ENCODE peak calls at places on chromosomes 5 and 9, in nine cellular contexts. One of them, this sample, is unnamed.

GRCh38 chr9:127950513-127951210 is 13.0 kb upstream of the DPM2 start:
- DNase-seq in stimulated activated CD4-positive, alpha-beta T cell treated with anti-CD3 and anti-CD28 coated beads, TNF-alpha, amount 100 ng/mL, for 1 hour: no peak
- DNase-seq in SK-N-SH: no peak
- DNase-seq in activated effector memory CD4-positive, alpha-beta T cell treated with anti-CD3 and anti-CD28 coated beads, Interleukin-2, amount 50 U/mL, for 16 hours: no peak
- DNase-seq in CD4-positive, alpha-beta T cell: no peak
- DNase-seq in GM20000: no peak
- DNase-seq in NCI-H524: no peak
- DNase-seq in GM13977: no peak
- DNase-seq in HEK293T: no peak
- DNase-seq in this sample: peak; percentile 22

GRCh38 chr5:32420506-32420905 is 24.0 kb downstream of the ZFR start:
- DNase-seq in SK-N-SH: peak; percentile 28
- DNase-seq in CD4-positive, alpha-beta T cell: no peak
- DNase-seq in GM13977: no peak
- DNase-seq in activated effector memory CD4-positive, alpha-beta T cell treated with anti-CD3 and anti-CD28 coated beads, Interleukin-2, amount 50 U/mL, for 16 hours: no peak
- DNase-seq in stimulated activated CD4-positive, alpha-beta T cell treated with anti-CD3 and anti-CD28 coated beads, TNF-alpha, amount 100 ng/mL, for 1 hour: no peak
- DNase-seq in HEK293T: no peak
- DNase-seq in NCI-H524: peak; percentile 19
- DNase-seq in GM20000: no peak
- DNase-seq in this sample: no peak

GRCh38 chr5:14745753-14746152 is 81.2 kb downstream of the OTULIN start:
- DNase-seq in GM13977: no peak
- DNase-seq in NCI-H524: no peak
- DNase-seq in HEK293T: no peak
- DNase-seq in stimulated activated CD4-positive, alpha-beta T cell treated with anti-CD3 and anti-CD28 coated beads, TNF-alpha, amount 100 ng/mL, for 1 hour: no peak
- DNase-seq in CD4-positive, alpha-beta T cell: no peak
- DNase-seq in GM20000: no peak
- DNase-seq in activated effector memory CD4-positive, alpha-beta T cell treated with anti-CD3 and anti-CD28 coated beads, Interleukin-2, amount 50 U/mL, for 16 hours: no peak
- DNase-seq in SK-N-SH: no peak
- DNase-seq in this sample: no peak

GRCh38 chr5:92378961-92379611 is 996.0 kb upstream of the ARRDC3 start:
- DNase-seq in SK-N-SH: no peak
- DNase-seq in HEK293T: no peak
- DNase-seq in stimulated activated CD4-positive, alpha-beta T cell treated with anti-CD3 and anti-CD28 coated beads, TNF-alpha, amount 100 ng/mL, for 1 hour: no peak
- DNase-seq in NCI-H524: no peak
- DNase-seq in GM20000: no peak
- DNase-seq in GM13977: no peak
- DNase-seq in activated effector memory CD4-positive, alpha-beta T cell treated with anti-CD3 and anti-CD28 coated beads, Interleukin-2, amount 50 U/mL, for 16 hours: no peak
- DNase-seq in CD4-positive, alpha-beta T cell: no peak
- DNase-seq in this sample: no peak

GRCh38 chr5:32254987-32255900 is 57.5 kb downstream of the MTMR12 start:
- DNase-seq in GM20000: no peak
- DNase-seq in HEK293T: no peak
- DNase-seq in stimulated activated CD4-positive, alpha-beta T cell treated with anti-CD3 and anti-CD28 coated beads, TNF-alpha, amount 100 ng/mL, for 1 hour: no peak
- DNase-seq in NCI-H524: peak; percentile 71
- DNase-seq in SK-N-SH: no peak
- DNase-seq in activated effector memory CD4-positive, alpha-beta T cell treated with anti-CD3 and anti-CD28 coated beads, Interleukin-2, amount 50 U/mL, for 16 hours: no peak
- DNase-seq in CD4-positive, alpha-beta T cell: no peak
- DNase-seq in GM13977: no peak
- DNase-seq in this sample: no peak

GRCh38 chr9:78278177-78278777 is 18.6 kb upstream of the PSAT1 start:
- DNase-seq in HEK293T: no peak
- DNase-seq in SK-N-SH: no peak
- DNase-seq in activated effector memory CD4-positive, alpha-beta T cell treated with anti-CD3 and anti-CD28 coated beads, Interleukin-2, amount 50 U/mL, for 16 hours: no peak
- DNase-seq in GM13977: no peak
- DNase-seq in GM20000: no peak
- DNase-seq in CD4-positive, alpha-beta T cell: no peak
- DNase-seq in stimulated activated CD4-positive, alpha-beta T cell treated with anti-CD3 and anti-CD28 coated beads, TNF-alpha, amount 100 ng/mL, for 1 hour: no peak
- DNase-seq in NCI-H524: no peak
- DNase-seq in this sample: no peak

GRCh38 chr5:68709229-68709628 is 384.6 kb upstream of the SLC30A5 start:
- DNase-seq in NCI-H524: peak; percentile 64
- DNase-seq in GM20000: no peak
- DNase-seq in CD4-positive, alpha-beta T cell: no peak
- DNase-seq in HEK293T: no peak
- DNase-seq in stimulated activated CD4-positive, alpha-beta T cell treated with anti-CD3 and anti-CD28 coated beads, TNF-alpha, amount 100 ng/mL, for 1 hour: no peak
- DNase-seq in activated effector memory CD4-positive, alpha-beta T cell treated with anti-CD3 and anti-CD28 coated beads, Interleukin-2, amount 50 U/mL, for 16 hours: no peak
- DNase-seq in GM13977: no peak
- DNase-seq in SK-N-SH: no peak
- DNase-seq in this sample: no peak

GRCh38 chr5:149740866-149741459 is 10.9 kb downstream of the PPARGC1B start:
- DNase-seq in CD4-positive, alpha-beta T cell: no peak
- DNase-seq in SK-N-SH: no peak
- DNase-seq in GM20000: no peak
- DNase-seq in activated effector memory CD4-positive, alpha-beta T cell treated with anti-CD3 and anti-CD28 coated beads, Interleukin-2, amount 50 U/mL, for 16 hours: no peak
- DNase-seq in stimulated activated CD4-positive, alpha-beta T cell treated with anti-CD3 and anti-CD28 coated beads, TNF-alpha, amount 100 ng/mL, for 1 hour: no peak
- DNase-seq in HEK293T: no peak
- DNase-seq in NCI-H524: no peak
- DNase-seq in GM13977: no peak
- DNase-seq in this sample: peak; percentile 9

GRCh38 chr9:21233258-21233657 is 5.2 kb upstream of the IFNA17 start:
- DNase-seq in stimulated activated CD4-positive, alpha-beta T cell treated with anti-CD3 and anti-CD28 coated beads, TNF-alpha, amount 100 ng/mL, for 1 hour: no peak
- DNase-seq in activated effector memory CD4-positive, alpha-beta T cell treated with anti-CD3 and anti-CD28 coated beads, Interleukin-2, amount 50 U/mL, for 16 hours: no peak
- DNase-seq in GM13977: no peak
- DNase-seq in NCI-H524: no peak
- DNase-seq in CD4-positive, alpha-beta T cell: no peak
- DNase-seq in HEK293T: no peak
- DNase-seq in GM20000: no peak
- DNase-seq in SK-N-SH: no peak
- DNase-seq in this sample: no peak

GRCh38 chr5:62538017-62538942 is 40.3 kb upstream of the LRRC70 start:
- DNase-seq in activated effector memory CD4-positive, alpha-beta T cell treated with anti-CD3 and anti-CD28 coated beads, Interleukin-2, amount 50 U/mL, for 16 hours: no peak
- DNase-seq in HEK293T: no peak
- DNase-seq in NCI-H524: no peak
- DNase-seq in SK-N-SH: no peak
- DNase-seq in GM20000: no peak
- DNase-seq in stimulated activated CD4-positive, alpha-beta T cell treated with anti-CD3 and anti-CD28 coated beads, TNF-alpha, amount 100 ng/mL, for 1 hour: no peak
- DNase-seq in GM13977: no peak
- DNase-seq in CD4-positive, alpha-beta T cell: no peak
- DNase-seq in this sample: no peak

GRCh38 chr5:141963706-141964105 is 5.2 kb upstream of the RNF14 start:
- DNase-seq in NCI-H524: no peak
- DNase-seq in CD4-positive, alpha-beta T cell: no peak
- DNase-seq in HEK293T: no peak
- DNase-seq in SK-N-SH: no peak
- DNase-seq in GM13977: no peak
- DNase-seq in stimulated activated CD4-positive, alpha-beta T cell treated with anti-CD3 and anti-CD28 coated beads, TNF-alpha, amount 100 ng/mL, for 1 hour: no peak
- DNase-seq in activated effector memory CD4-positive, alpha-beta T cell treated with anti-CD3 and anti-CD28 coated beads, Interleukin-2, amount 50 U/mL, for 16 hours: no peak
- DNase-seq in GM20000: no peak
- DNase-seq in this sample: no peak

GRCh38 chr5:160480652-160481051 is 59.0 kb downstream of the PTTG1 start:
- DNase-seq in NCI-H524: no peak
- DNase-seq in SK-N-SH: no peak
- DNase-seq in CD4-positive, alpha-beta T cell: no peak
- DNase-seq in HEK293T: no peak
- DNase-seq in GM20000: no peak
- DNase-seq in activated effector memory CD4-positive, alpha-beta T cell treated with anti-CD3 and anti-CD28 coated beads, Interleukin-2, amount 50 U/mL, for 16 hours: no peak
- DNase-seq in GM13977: no peak
- DNase-seq in stimulated activated CD4-positive, alpha-beta T cell treated with anti-CD3 and anti-CD28 coated beads, TNF-alpha, amount 100 ng/mL, for 1 hour: no peak
- DNase-seq in this sample: no peak

GRCh38 chr5:153660919-153661318 is 170.4 kb downstream of the GRIA1 start:
- DNase-seq in GM13977: no peak
- DNase-seq in HEK293T: peak; percentile 9
- DNase-seq in activated effector memory CD4-positive, alpha-beta T cell treated with anti-CD3 and anti-CD28 coated beads, Interleukin-2, amount 50 U/mL, for 16 hours: no peak
- DNase-seq in NCI-H524: peak; percentile 49
- DNase-seq in GM20000: no peak
- DNase-seq in SK-N-SH: no peak
- DNase-seq in CD4-positive, alpha-beta T cell: no peak
- DNase-seq in stimulated activated CD4-positive, alpha-beta T cell treated with anti-CD3 and anti-CD28 coated beads, TNF-alpha, amount 100 ng/mL, for 1 hour: no peak
- DNase-seq in this sample: no peak

GRCh38 chr5:74243634-74244033 is 396.9 kb downstream of the ENC1 start:
- DNase-seq in activated effector memory CD4-positive, alpha-beta T cell treated with anti-CD3 and anti-CD28 coated beads, Interleukin-2, amount 50 U/mL, for 16 hours: no peak
- DNase-seq in NCI-H524: peak; percentile 32
- DNase-seq in CD4-positive, alpha-beta T cell: no peak
- DNase-seq in stimulated activated CD4-positive, alpha-beta T cell treated with anti-CD3 and anti-CD28 coated beads, TNF-alpha, amount 100 ng/mL, for 1 hour: no peak
- DNase-seq in GM13977: no peak
- DNase-seq in GM20000: no peak
- DNase-seq in HEK293T: no peak
- DNase-seq in SK-N-SH: no peak
- DNase-seq in this sample: peak; percentile 12

GRCh38 chr5:57698785-57699184 is 216.2 kb upstream of the ACTBL2 start:
- DNase-seq in CD4-positive, alpha-beta T cell: no peak
- DNase-seq in HEK293T: no peak
- DNase-seq in GM20000: no peak
- DNase-seq in SK-N-SH: no peak
- DNase-seq in GM13977: no peak
- DNase-seq in stimulated activated CD4-positive, alpha-beta T cell treated with anti-CD3 and anti-CD28 coated beads, TNF-alpha, amount 100 ng/mL, for 1 hour: no peak
- DNase-seq in activated effector memory CD4-positive, alpha-beta T cell treated with anti-CD3 and anti-CD28 coated beads, Interleukin-2, amount 50 U/mL, for 16 hours: no peak
- DNase-seq in NCI-H524: peak; percentile 69
- DNase-seq in this sample: no peak

GRCh38 chr9:135288054-135288453 is 191.5 kb upstream of the PPP1R26 start:
- DNase-seq in GM13977: no peak
- DNase-seq in HEK293T: no peak
- DNase-seq in SK-N-SH: no peak
- DNase-seq in CD4-positive, alpha-beta T cell: no peak
- DNase-seq in activated effector memory CD4-positive, alpha-beta T cell treated with anti-CD3 and anti-CD28 coated beads, Interleukin-2, amount 50 U/mL, for 16 hours: no peak
- DNase-seq in NCI-H524: no peak
- DNase-seq in stimulated activated CD4-positive, alpha-beta T cell treated with anti-CD3 and anti-CD28 coated beads, TNF-alpha, amount 100 ng/mL, for 1 hour: no peak
- DNase-seq in GM20000: no peak
- DNase-seq in this sample: no peak

GRCh38 chr9:22098636-22099332 is 89.7 kb upstream of the CDKN2B start:
- DNase-seq in stimulated activated CD4-positive, alpha-beta T cell treated with anti-CD3 and anti-CD28 coated beads, TNF-alpha, amount 100 ng/mL, for 1 hour: no peak
- DNase-seq in GM20000: no peak
- DNase-seq in SK-N-SH: no peak
- DNase-seq in NCI-H524: no peak
- DNase-seq in CD4-positive, alpha-beta T cell: no peak
- DNase-seq in GM13977: no peak
- DNase-seq in HEK293T: no peak
- DNase-seq in activated effector memory CD4-positive, alpha-beta T cell treated with anti-CD3 and anti-CD28 coated beads, Interleukin-2, amount 50 U/mL, for 16 hours: no peak
- DNase-seq in this sample: no peak

GRCh38 chr9:21873540-21874221 is 71.2 kb downstream of the MTAP start:
- DNase-seq in SK-N-SH: no peak
- DNase-seq in activated effector memory CD4-positive, alpha-beta T cell treated with anti-CD3 and anti-CD28 coated beads, Interleukin-2, amount 50 U/mL, for 16 hours: no peak
- DNase-seq in stimulated activated CD4-positive, alpha-beta T cell treated with anti-CD3 and anti-CD28 coated beads, TNF-alpha, amount 100 ng/mL, for 1 hour: no peak
- DNase-seq in GM13977: no peak
- DNase-seq in NCI-H524: no peak
- DNase-seq in HEK293T: no peak
- DNase-seq in CD4-positive, alpha-beta T cell: no peak
- DNase-seq in GM20000: no peak
- DNase-seq in this sample: no peak

GRCh38 chr5:16742938-16743337 is 126.1 kb upstream of the RETREG1 start:
- DNase-seq in activated effector memory CD4-positive, alpha-beta T cell treated with anti-CD3 and anti-CD28 coated beads, Interleukin-2, amount 50 U/mL, for 16 hours: no peak
- DNase-seq in HEK293T: no peak
- DNase-seq in stimulated activated CD4-positive, alpha-beta T cell treated with anti-CD3 and anti-CD28 coated beads, TNF-alpha, amount 100 ng/mL, for 1 hour: no peak
- DNase-seq in CD4-positive, alpha-beta T cell: no peak
- DNase-seq in SK-N-SH: no peak
- DNase-seq in NCI-H524: no peak
- DNase-seq in GM20000: no peak
- DNase-seq in GM13977: no peak
- DNase-seq in this sample: no peak

GRCh38 chr5:143074414-143074996 is 304.3 kb downstream of the ARHGAP26 start:
- DNase-seq in GM13977: no peak
- DNase-seq in GM20000: no peak
- DNase-seq in stimulated activated CD4-positive, alpha-beta T cell treated with anti-CD3 and anti-CD28 coated beads, TNF-alpha, amount 100 ng/mL, for 1 hour: no peak
- DNase-seq in CD4-positive, alpha-beta T cell: no peak
- DNase-seq in NCI-H524: peak; percentile 19
- DNase-seq in SK-N-SH: no peak
- DNase-seq in activated effector memory CD4-positive, alpha-beta T cell treated with anti-CD3 and anti-CD28 coated beads, Interleukin-2, amount 50 U/mL, for 16 hours: no peak
- DNase-seq in HEK293T: no peak
- DNase-seq in this sample: peak; percentile 3

GRCh38 chr9:122835313-122835731 is 6.9 kb upstream of the PDCL start:
- DNase-seq in GM13977: peak; percentile 27
- DNase-seq in CD4-positive, alpha-beta T cell: no peak
- DNase-seq in NCI-H524: peak; percentile 35
- DNase-seq in stimulated activated CD4-positive, alpha-beta T cell treated with anti-CD3 and anti-CD28 coated beads, TNF-alpha, amount 100 ng/mL, for 1 hour: no peak
- DNase-seq in SK-N-SH: peak; percentile 51
- DNase-seq in activated effector memory CD4-positive, alpha-beta T cell treated with anti-CD3 and anti-CD28 coated beads, Interleukin-2, amount 50 U/mL, for 16 hours: peak; percentile 66
- DNase-seq in HEK293T: no peak
- DNase-seq in GM20000: peak; percentile 43
- DNase-seq in this sample: no peak

GRCh38 chr5:153523831-153524230 is 33.4 kb downstream of the GRIA1 start:
- DNase-seq in HEK293T: no peak
- DNase-seq in activated effector memory CD4-positive, alpha-beta T cell treated with anti-CD3 and anti-CD28 coated beads, Interleukin-2, amount 50 U/mL, for 16 hours: no peak
- DNase-seq in stimulated activated CD4-positive, alpha-beta T cell treated with anti-CD3 and anti-CD28 coated beads, TNF-alpha, amount 100 ng/mL, for 1 hour: no peak
- DNase-seq in CD4-positive, alpha-beta T cell: no peak
- DNase-seq in SK-N-SH: no peak
- DNase-seq in NCI-H524: no peak
- DNase-seq in GM20000: no peak
- DNase-seq in GM13977: no peak
- DNase-seq in this sample: no peak

GRCh38 chr9:85741875-85742629 is at the start of gene AGTPBP1:
- DNase-seq in GM20000: peak; percentile 97
- DNase-seq in NCI-H524: peak; percentile 81
- DNase-seq in GM13977: peak; percentile 97
- DNase-seq in activated effector memory CD4-positive, alpha-beta T cell treated with anti-CD3 and anti-CD28 coated beads, Interleukin-2, amount 50 U/mL, for 16 hours: peak; percentile 99
- DNase-seq in HEK293T: peak; percentile 93
- DNase-seq in stimulated activated CD4-positive, alpha-beta T cell treated with anti-CD3 and anti-CD28 coated beads, TNF-alpha, amount 100 ng/mL, for 1 hour: peak; percentile 92
- DNase-seq in SK-N-SH: peak; percentile 96
- DNase-seq in CD4-positive, alpha-beta T cell: peak; percentile 95
- DNase-seq in this sample: peak; percentile 68

GRCh38 chr9:124559871-124560270 is 52.7 kb upstream of the NR5A1 start:
- DNase-seq in activated effector memory CD4-positive, alpha-beta T cell treated with anti-CD3 and anti-CD28 coated beads, Interleukin-2, amount 50 U/mL, for 16 hours: no peak
- DNase-seq in HEK293T: no peak
- DNase-seq in GM20000: no peak
- DNase-seq in SK-N-SH: no peak
- DNase-seq in NCI-H524: no peak
- DNase-seq in GM13977: no peak
- DNase-seq in stimulated activated CD4-positive, alpha-beta T cell treated with anti-CD3 and anti-CD28 coated beads, TNF-alpha, amount 100 ng/mL, for 1 hour: no peak
- DNase-seq in CD4-positive, alpha-beta T cell: no peak
- DNase-seq in this sample: no peak

GRCh38 chr5:178353461-178353860 is 120.9 kb upstream of the PHYKPL start:
- DNase-seq in activated effector memory CD4-positive, alpha-beta T cell treated with anti-CD3 and anti-CD28 coated beads, Interleukin-2, amount 50 U/mL, for 16 hours: no peak
- DNase-seq in GM13977: no peak
- DNase-seq in SK-N-SH: no peak
- DNase-seq in stimulated activated CD4-positive, alpha-beta T cell treated with anti-CD3 and anti-CD28 coated beads, TNF-alpha, amount 100 ng/mL, for 1 hour: no peak
- DNase-seq in GM20000: no peak
- DNase-seq in NCI-H524: no peak
- DNase-seq in CD4-positive, alpha-beta T cell: no peak
- DNase-seq in HEK293T: no peak
- DNase-seq in this sample: no peak

GRCh38 chr9:123834907-123835562 is 94.9 kb downstream of the DENND1A start:
- DNase-seq in activated effector memory CD4-positive, alpha-beta T cell treated with anti-CD3 and anti-CD28 coated beads, Interleukin-2, amount 50 U/mL, for 16 hours: no peak
- DNase-seq in CD4-positive, alpha-beta T cell: no peak
- DNase-seq in GM13977: peak; percentile 26
- DNase-seq in stimulated activated CD4-positive, alpha-beta T cell treated with anti-CD3 and anti-CD28 coated beads, TNF-alpha, amount 100 ng/mL, for 1 hour: no peak
- DNase-seq in HEK293T: no peak
- DNase-seq in GM20000: peak; percentile 32
- DNase-seq in SK-N-SH: no peak
- DNase-seq in NCI-H524: no peak
- DNase-seq in this sample: no peak

GRCh38 chr5:118551031-118551430 is 437.3 kb downstream of the DTWD2 start:
- DNase-seq in stimulated activated CD4-positive, alpha-beta T cell treated with anti-CD3 and anti-CD28 coated beads, TNF-alpha, amount 100 ng/mL, for 1 hour: no peak
- DNase-seq in SK-N-SH: no peak
- DNase-seq in activated effector memory CD4-positive, alpha-beta T cell treated with anti-CD3 and anti-CD28 coated beads, Interleukin-2, amount 50 U/mL, for 16 hours: no peak
- DNase-seq in GM13977: no peak
- DNase-seq in CD4-positive, alpha-beta T cell: no peak
- DNase-seq in HEK293T: no peak
- DNase-seq in NCI-H524: no peak
- DNase-seq in GM20000: no peak
- DNase-seq in this sample: no peak

GRCh38 chr5:28926422-28926821 is 1888.0 kb upstream of the CDH9 start:
- DNase-seq in NCI-H524: no peak
- DNase-seq in GM20000: no peak
- DNase-seq in SK-N-SH: no peak
- DNase-seq in CD4-positive, alpha-beta T cell: no peak
- DNase-seq in GM13977: no peak
- DNase-seq in activated effector memory CD4-positive, alpha-beta T cell treated with anti-CD3 and anti-CD28 coated beads, Interleukin-2, amount 50 U/mL, for 16 hours: no peak
- DNase-seq in stimulated activated CD4-positive, alpha-beta T cell treated with anti-CD3 and anti-CD28 coated beads, TNF-alpha, amount 100 ng/mL, for 1 hour: no peak
- DNase-seq in HEK293T: no peak
- DNase-seq in this sample: no peak